ENCODE peak calls at places on chromosomes 7 and 10, in seven cellular contexts. A is heart left ventricle, Z is uterus, O is cardiac muscle cell, N is BJ, E is A549, J is spleen. F is an unnamed sample.

GRCh38 chr10:12050528-12050927 is 7.9 kb upstream of the UPF2 start:
- DNase-seq in A (no peak), Z (no peak), O (no peak), N (no peak), E (no peak), J (no peak), F (no peak)

GRCh38 chr7:27730112-27730511 is 9.8 kb upstream of the TAX1BP1 start:
- DNase-seq in A (no peak), Z (no peak), O (no peak), N (no peak), E (no peak), J (no peak), F (no peak)

GRCh38 chr10:111551001-111551400 is 474.2 kb downstream of the ADRA2A start:
- DNase-seq in A (no peak), Z (no peak), O (no peak), N (no peak), E (no peak), J (no peak), F (no peak)

GRCh38 chr7:111775205-111775604 is 212.9 kb upstream of the IMMP2L start:
- DNase-seq in A (no peak), Z (no peak), O (no peak), N (no peak), E (no peak), J (no peak), F (no peak)

GRCh38 chr10:73893386-73893785 is 17.5 kb upstream of the PLAU start:
- DNase-seq in A (no peak), Z (no peak), O (no peak), N (no peak), E (no peak), J (no peak), F (no peak)

GRCh38 chr7:44449531-44449930 is 40.9 kb downstream of the NUDCD3 start:
- DNase-seq in A (no peak), Z (no peak), O (no peak), N (peak), E (no peak), J (no peak), F (no peak)

GRCh38 chr10:122988501-122988900 is 8.3 kb downstream of the PSTK start:
- DNase-seq in A (no peak), Z (no peak), O (no peak), N (no peak), E (no peak), J (no peak), F (no peak)

GRCh38 chr10:5975641-5976473 is 1.5 kb downstream of the IL15RA start:
- DNase-seq in A (no peak), Z (peak), O (no peak), N (no peak), E (no peak), J (no peak), F (no peak)

GRCh38 chr7:2045559-2046405 is 187.0 kb downstream of the MAD1L1 start:
- DNase-seq in A (no peak), Z (no peak), O (no peak), N (no peak), E (no peak), J (peak), F (no peak)

DNA sequence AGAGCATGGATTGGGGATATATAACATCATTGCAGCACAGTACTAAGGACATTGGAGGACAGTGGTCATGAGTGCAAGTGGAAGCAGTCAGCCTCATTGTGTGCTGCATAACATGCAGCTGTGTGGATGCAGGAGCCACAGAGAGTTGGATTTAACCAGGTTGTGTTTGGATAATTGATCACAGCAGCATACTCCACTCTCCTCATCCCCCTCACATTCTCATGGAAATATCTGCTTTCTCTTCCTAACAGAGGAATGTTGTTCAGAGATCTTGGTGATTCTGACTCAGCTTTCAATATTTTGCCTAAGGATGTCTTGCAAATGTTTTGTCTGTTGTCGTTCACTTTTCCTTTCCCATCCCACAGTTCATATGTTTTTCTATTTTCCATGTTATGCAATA is 31.8 kb upstream of the LSM8 start:
- DNase-seq in A (no peak), Z (no peak), O (no peak), N (no peak), E (no peak), J (no peak), F (no peak)
- H3K4me3 ChIP-seq in A (no peak), Z (no peak), O (no peak), N (no peak), E (no peak), J (no peak), F (no peak)

GRCh38 chr10:68902382-68902781 is 1.3 kb downstream of the DDX50 start:
- DNase-seq in A (no peak), Z (no peak), O (no peak), N (no peak), E (no peak), J (no peak), F (no peak)
- H3K4me3 ChIP-seq in A (peak), Z (no peak), O (peak), N (peak), E (peak), J (peak), F (peak)

GRCh38 chr10:93060887-93061593 is 442 bp downstream of the CYP26C1 start:
- DNase-seq in A (no peak), Z (no peak), O (no peak), N (no peak), E (no peak), J (no peak), F (no peak)
- H3K4me3 ChIP-seq in A (no peak), Z (no peak), O (no peak), N (no peak), E (no peak), J (peak), F (no peak)

GRCh38 chr10:29200280-29200679 is 88.6 kb upstream of the LYZL1 start:
- DNase-seq in A (no peak), Z (no peak), O (no peak), N (no peak), E (no peak), J (no peak), F (no peak)
- H3K4me3 ChIP-seq in A (no peak), Z (no peak), O (no peak), N (no peak), E (no peak), J (no peak), F (no peak)

GRCh38 chr10:97685395-97685958 is 1.6 kb downstream of the AVPI1 start:
- DNase-seq in A (no peak), Z (no peak), O (peak), N (no peak), E (peak), J (no peak), F (no peak)

GRCh38 chr10:97683556-97684357 is 3.3 kb downstream of the AVPI1 start:
- DNase-seq in A (no peak), Z (no peak), O (no peak), N (no peak), E (peak), J (no peak), F (no peak)

GRCh38 chr10:97686962-97687784 is at the start of gene AVPI1:
- DNase-seq in A (peak), Z (peak), O (peak), N (peak), E (peak), J (peak), F (peak)

GRCh38 chr10:97686301-97686961 is 610 bp downstream of the AVPI1 start:
- DNase-seq in A (no peak), Z (no peak), O (no peak), N (no peak), E (peak), J (no peak), F (no peak)

GRCh38 chr10:97684866-97685394 is 2.1 kb downstream of the AVPI1 start:
- DNase-seq in A (no peak), Z (no peak), O (no peak), N (no peak), E (no peak), J (no peak), F (no peak)
- H3K4me3 ChIP-seq in A (peak), Z (peak), O (no peak), N (peak), E (peak), J (peak), F (peak)

DNA sequence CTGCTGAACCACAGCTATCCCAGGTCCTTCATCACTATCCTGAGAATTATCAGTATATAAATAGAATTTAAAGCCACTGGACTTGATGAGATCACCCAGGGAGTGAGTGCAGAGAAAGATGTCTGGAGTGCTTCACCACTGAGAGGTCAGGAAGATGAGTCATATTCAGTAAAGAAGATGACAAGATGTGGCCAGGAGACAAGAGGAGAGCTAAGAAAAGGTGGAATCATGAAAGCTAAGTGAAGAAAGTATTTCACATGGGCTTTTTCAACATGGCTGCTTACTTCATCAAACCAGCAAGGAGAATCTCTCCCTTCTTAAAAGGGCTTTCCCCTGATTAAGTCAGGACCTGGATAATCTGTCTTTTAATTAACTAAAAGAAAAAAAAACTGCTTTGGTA is 9.1 kb upstream of the PRKAR2B start:
- DNase-seq in A (no peak), Z (peak), O (no peak), N (peak), E (peak), J (no peak), F (peak)
- H3K4me3 ChIP-seq in A (no peak), Z (no peak), O (no peak), N (no peak), E (no peak), J (no peak), F (no peak)